ENCODE peak calls at places on chromosomes 6 and 20, in four cellular contexts. One of them, this sample, is unnamed.

GRCh38 chr20:3383878-3384495 is 23.5 kb downstream of the DNAAF9 start:
- DNase-seq in transverse colon: no peak
- DNase-seq in brain microvascular endothelial cell: no peak
- DNase-seq in left lung: no peak
- DNase-seq in this sample: no peak

GRCh38 chr6:89942601-89943000 is 48.3 kb downstream of the GJA10 start:
- DNase-seq in transverse colon: no peak
- DNase-seq in brain microvascular endothelial cell: no peak
- DNase-seq in left lung: no peak
- DNase-seq in this sample: no peak

GRCh38 chr6:111997863-111998191 is 56.1 kb upstream of the CCN6 start:
- DNase-seq in transverse colon: no peak
- DNase-seq in brain microvascular endothelial cell: no peak
- DNase-seq in left lung: no peak
- DNase-seq in this sample: no peak

GRCh38 chr6:137904822-137905617 is 38.0 kb downstream of the TNFAIP3 start:
- DNase-seq in transverse colon: peak
- DNase-seq in brain microvascular endothelial cell: no peak
- DNase-seq in left lung: no peak
- DNase-seq in this sample: no peak

GRCh38 chr6:119276211-119276610 is 73.3 kb downstream of the MAN1A1 start:
- DNase-seq in transverse colon: no peak
- DNase-seq in brain microvascular endothelial cell: no peak
- DNase-seq in left lung: no peak
- DNase-seq in this sample: no peak

GRCh38 chr6:143155681-143156080 is 95.0 kb downstream of the AIG1 start:
- DNase-seq in transverse colon: no peak
- DNase-seq in brain microvascular endothelial cell: no peak
- DNase-seq in left lung: no peak
- DNase-seq in this sample: no peak

GRCh38 chr20:31543966-31544598 is 29.8 kb downstream of the HM13 start:
- DNase-seq in transverse colon: no peak
- DNase-seq in brain microvascular endothelial cell: peak
- DNase-seq in left lung: no peak
- DNase-seq in this sample: no peak

GRCh38 chr20:62415354-62416111 is 8.4 kb upstream of the CABLES2 start:
- DNase-seq in transverse colon: no peak
- DNase-seq in brain microvascular endothelial cell: no peak
- DNase-seq in left lung: no peak
- DNase-seq in this sample: no peak

GRCh38 chr6:5936140-5936539 is 70.6 kb downstream of the NRN1 start:
- DNase-seq in transverse colon: no peak
- DNase-seq in brain microvascular endothelial cell: no peak
- DNase-seq in left lung: no peak
- DNase-seq in this sample: no peak

GRCh38 chr20:37077009-37077408 is 18.8 kb downstream of the RBL1 start:
- DNase-seq in transverse colon: no peak
- DNase-seq in brain microvascular endothelial cell: no peak
- DNase-seq in left lung: no peak
- DNase-seq in this sample: no peak

GRCh38 chr6:168277274-168277669 is 42.3 kb downstream of the DACT2 start:
- DNase-seq in transverse colon: no peak
- DNase-seq in brain microvascular endothelial cell: no peak
- DNase-seq in left lung: no peak
- DNase-seq in this sample: no peak

GRCh38 chr6:85186546-85187170 is 263.2 kb upstream of the NT5E start:
- DNase-seq in transverse colon: no peak
- DNase-seq in brain microvascular endothelial cell: no peak
- DNase-seq in left lung: no peak
- DNase-seq in this sample: no peak

GRCh38 chr6:144845181-144845580 is 560.0 kb downstream of the UTRN start:
- DNase-seq in transverse colon: no peak
- DNase-seq in brain microvascular endothelial cell: no peak
- DNase-seq in left lung: no peak
- DNase-seq in this sample: no peak

GRCh38 chr6:163457637-163458561 is 43.4 kb downstream of the QKI start:
- DNase-seq in transverse colon: peak
- DNase-seq in brain microvascular endothelial cell: peak
- DNase-seq in left lung: no peak
- DNase-seq in this sample: peak

GRCh38 chr6:95660544-95660943 is 83.2 kb downstream of the MANEA start:
- DNase-seq in transverse colon: no peak
- DNase-seq in brain microvascular endothelial cell: no peak
- DNase-seq in left lung: no peak
- DNase-seq in this sample: no peak

GRCh38 chr6:107061125-107062020 is 33.4 kb downstream of the MTRES1 start:
- DNase-seq in transverse colon: no peak
- DNase-seq in brain microvascular endothelial cell: no peak
- DNase-seq in left lung: no peak
- DNase-seq in this sample: no peak

GRCh38 chr6:157647261-157647915 is 175.7 kb upstream of the SNX9 start:
- DNase-seq in transverse colon: no peak
- DNase-seq in brain microvascular endothelial cell: no peak
- DNase-seq in left lung: no peak
- DNase-seq in this sample: no peak

GRCh38 chr20:64035066-64035932 is 683 bp upstream of the C20orf204 start:
- DNase-seq in transverse colon: no peak
- DNase-seq in brain microvascular endothelial cell: no peak
- DNase-seq in left lung: no peak
- DNase-seq in this sample: no peak

GRCh38 chr6:99618649-99619408 is 12.2 kb downstream of the PRDM13 start:
- DNase-seq in transverse colon: no peak
- DNase-seq in brain microvascular endothelial cell: no peak
- DNase-seq in left lung: peak
- DNase-seq in this sample: no peak

GRCh38 chr6:144585217-144585814 is 300.2 kb downstream of the UTRN start:
- DNase-seq in transverse colon: no peak
- DNase-seq in brain microvascular endothelial cell: peak
- DNase-seq in left lung: no peak
- DNase-seq in this sample: no peak

GRCh38 chr6:113859349-113860164 is 2.4 kb downstream of the MARCKS start:
- DNase-seq in transverse colon: peak
- DNase-seq in brain microvascular endothelial cell: no peak
- DNase-seq in left lung: peak
- DNase-seq in this sample: peak

GRCh38 chr6:139625998-139626975 is 251.8 kb upstream of the CITED2 start:
- DNase-seq in transverse colon: no peak
- DNase-seq in brain microvascular endothelial cell: no peak
- DNase-seq in left lung: no peak
- DNase-seq in this sample: no peak

GRCh38 chr6:124463271-124463670 is 499.0 kb upstream of the RNF217 start:
- DNase-seq in transverse colon: no peak
- DNase-seq in brain microvascular endothelial cell: no peak
- DNase-seq in left lung: no peak
- DNase-seq in this sample: no peak

GRCh38 chr6:167577891-167578361 is 248.8 kb upstream of the AFDN start:
- DNase-seq in transverse colon: no peak
- DNase-seq in brain microvascular endothelial cell: no peak
- DNase-seq in left lung: peak
- DNase-seq in this sample: peak

GRCh38 chr6:142349215-142349823 is 47.5 kb downstream of the ADGRG6 start:
- DNase-seq in transverse colon: no peak
- DNase-seq in brain microvascular endothelial cell: no peak
- DNase-seq in left lung: no peak
- DNase-seq in this sample: no peak

GRCh38 chr6:71473908-71474307 is 185.3 kb downstream of the OGFRL1 start:
- DNase-seq in transverse colon: peak
- DNase-seq in brain microvascular endothelial cell: peak
- DNase-seq in left lung: no peak
- DNase-seq in this sample: no peak

GRCh38 chr20:2349801-2350200 is 30.9 kb upstream of the TGM6 start:
- DNase-seq in transverse colon: no peak
- DNase-seq in brain microvascular endothelial cell: no peak
- DNase-seq in left lung: no peak
- DNase-seq in this sample: no peak

GRCh38 chr6:56595490-56596122 is 47.1 kb downstream of the DST start:
- DNase-seq in transverse colon: peak
- DNase-seq in brain microvascular endothelial cell: peak
- DNase-seq in left lung: no peak
- DNase-seq in this sample: peak

GRCh38 chr20:3728354-3728753 is 4.1 kb upstream of the HSPA12B start:
- DNase-seq in transverse colon: no peak
- DNase-seq in brain microvascular endothelial cell: no peak
- DNase-seq in left lung: no peak
- DNase-seq in this sample: no peak

GRCh38 chr6:126199482-126199881 is 140.4 kb upstream of the CENPW start:
- DNase-seq in transverse colon: no peak
- DNase-seq in brain microvascular endothelial cell: no peak
- DNase-seq in left lung: no peak
- DNase-seq in this sample: no peak

GRCh38 chr6:25014806-25015560 is 79.2 kb upstream of the RIPOR2 start:
- DNase-seq in transverse colon: no peak
- DNase-seq in brain microvascular endothelial cell: peak
- DNase-seq in left lung: no peak
- DNase-seq in this sample: peak

GRCh38 chr20:38143238-38143645 is 21.8 kb downstream of the TGM2 start:
- DNase-seq in transverse colon: peak
- DNase-seq in brain microvascular endothelial cell: no peak
- DNase-seq in left lung: peak
- DNase-seq in this sample: no peak

GRCh38 chr6:158040051-158040803 is 58.6 kb downstream of the SYNJ2 start:
- DNase-seq in transverse colon: no peak
- DNase-seq in brain microvascular endothelial cell: peak
- DNase-seq in left lung: no peak
- DNase-seq in this sample: no peak

GRCh38 chr6:27472617-27473400 is at the start of gene ZNF184:
- DNase-seq in transverse colon: peak
- DNase-seq in brain microvascular endothelial cell: peak
- DNase-seq in left lung: peak
- DNase-seq in this sample: peak
- TF ChIP-seq CTCF in transverse colon: no peak
- TF ChIP-seq CTCF in brain microvascular endothelial cell: peak
- TF ChIP-seq CTCF in left lung: no peak
- TF ChIP-seq CTCF in this sample: peak

GRCh38 chr6:30154709-30155521 is 6.1 kb downstream of the TRIM10 start:
- DNase-seq in transverse colon: peak
- DNase-seq in brain microvascular endothelial cell: peak
- DNase-seq in left lung: no peak
- DNase-seq in this sample: no peak
- H3K4me3 ChIP-seq in transverse colon: peak
- H3K4me3 ChIP-seq in brain microvascular endothelial cell: no peak
- H3K4me3 ChIP-seq in left lung: no peak
- H3K4me3 ChIP-seq in this sample: no peak

GRCh38 chr6:132412656-132413500 is 11.6 kb upstream of the MOXD1 start:
- DNase-seq in transverse colon: no peak
- DNase-seq in brain microvascular endothelial cell: peak
- DNase-seq in left lung: no peak
- DNase-seq in this sample: no peak
- H3K27ac ChIP-seq in transverse colon: no peak
- H3K27ac ChIP-seq in brain microvascular endothelial cell: peak
- H3K27ac ChIP-seq in left lung: no peak
- H3K27ac ChIP-seq in this sample: no peak

DNA sequence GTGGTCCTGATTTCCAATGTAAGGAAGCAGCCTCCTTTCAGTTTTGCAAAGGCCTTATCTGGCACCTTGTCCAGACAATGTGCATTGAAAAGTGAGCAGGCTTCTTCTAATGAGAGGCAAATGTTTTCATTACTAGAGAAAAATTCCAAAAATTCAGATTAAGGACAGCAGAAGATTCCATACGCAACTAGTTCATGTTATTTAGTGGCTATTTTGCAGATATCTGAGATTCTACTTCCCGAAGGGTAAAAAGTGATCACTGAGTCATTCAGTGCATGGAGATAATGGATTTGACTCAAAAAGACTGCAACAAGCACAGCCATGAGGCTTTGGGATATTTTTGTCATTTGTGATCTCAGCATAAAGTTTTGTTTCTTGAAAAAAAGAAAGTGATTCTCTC is 29.9 kb downstream of the METTL24 start:
- DNase-seq in transverse colon: no peak
- DNase-seq in brain microvascular endothelial cell: peak
- DNase-seq in left lung: no peak
- DNase-seq in this sample: no peak
- TF ChIP-seq CTCF in transverse colon: no peak
- TF ChIP-seq CTCF in brain microvascular endothelial cell: no peak
- TF ChIP-seq CTCF in left lung: no peak
- TF ChIP-seq CTCF in this sample: no peak

GRCh38 chr6:14641401-14641800 is 523.8 kb downstream of the CD83 start:
- DNase-seq in transverse colon: no peak
- DNase-seq in brain microvascular endothelial cell: no peak
- DNase-seq in left lung: no peak
- DNase-seq in this sample: no peak

GRCh38 chr6:14639983-14640599 is 522.5 kb downstream of the CD83 start:
- DNase-seq in transverse colon: no peak
- DNase-seq in brain microvascular endothelial cell: no peak
- DNase-seq in left lung: no peak
- DNase-seq in this sample: no peak

GRCh38 chr6:14638562-14638931 is 521.0 kb downstream of the CD83 start:
- DNase-seq in transverse colon: no peak
- DNase-seq in brain microvascular endothelial cell: no peak
- DNase-seq in left lung: no peak
- DNase-seq in this sample: no peak

GRCh38 chr6:14640631-14641030 is 523.1 kb downstream of the CD83 start:
- DNase-seq in transverse colon: no peak
- DNase-seq in brain microvascular endothelial cell: no peak
- DNase-seq in left lung: no peak
- DNase-seq in this sample: no peak

DNA sequence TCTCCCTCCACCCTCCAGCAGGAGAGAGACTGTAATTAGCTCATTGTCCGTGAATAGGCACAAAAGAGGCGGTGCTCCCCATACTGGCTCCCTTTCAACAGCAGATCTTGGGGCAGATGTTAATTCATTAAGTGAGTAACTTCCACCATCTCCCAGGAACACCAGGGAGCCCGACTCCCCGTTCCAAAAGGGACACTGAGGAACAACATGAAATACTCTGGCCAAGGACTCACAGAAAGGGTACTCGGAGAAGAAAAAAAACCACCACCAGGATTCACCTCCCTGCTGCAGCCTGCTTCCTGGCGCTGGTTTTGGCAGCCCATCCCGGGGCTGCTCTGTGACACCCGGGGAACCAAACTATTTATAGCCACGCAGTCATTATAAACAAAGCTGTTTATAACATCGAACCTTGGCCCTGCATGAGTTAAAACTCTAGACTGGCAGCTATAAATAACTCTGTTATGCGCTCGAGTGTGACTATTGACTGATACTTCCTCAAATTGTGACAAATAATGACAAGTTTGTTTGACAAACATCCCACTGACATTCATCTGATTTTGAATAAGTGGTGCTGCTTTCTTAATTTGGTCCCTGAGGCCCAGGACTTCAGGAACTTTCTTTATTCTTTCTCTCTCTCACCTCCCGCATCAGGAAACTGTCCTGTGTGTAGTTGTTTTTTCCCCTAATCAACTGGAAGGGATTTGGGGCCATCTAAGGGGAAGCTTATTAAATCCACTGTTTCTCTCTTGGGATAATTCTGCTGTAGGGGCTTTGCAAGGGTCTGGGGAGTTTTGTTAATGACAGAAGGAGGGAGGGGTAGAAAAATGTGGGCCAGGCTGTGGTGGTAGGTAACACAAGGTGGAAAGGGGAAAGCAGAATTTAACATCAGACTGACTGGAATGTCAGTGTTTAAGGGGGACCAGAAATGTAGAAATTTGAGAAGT is 521.6 kb downstream of the CD83 start:
- DNase-seq in transverse colon: peak
- DNase-seq in brain microvascular endothelial cell: peak
- DNase-seq in left lung: no peak
- DNase-seq in this sample: no peak
- H3K4me3 ChIP-seq in transverse colon: peak
- H3K4me3 ChIP-seq in brain microvascular endothelial cell: peak
- H3K4me3 ChIP-seq in left lung: peak
- H3K4me3 ChIP-seq in this sample: no peak